ENCODE peak calls at places on chromosomes 3 and 15, in five cellular contexts. P is SK-N-SH, Q is AG10803, D is cardiac muscle cell, I is HFF-Myc. U is an unnamed sample.

GRCh38 chr3:186254676-186255665 is 107.1 kb downstream of the DGKG start:
- DNase-seq in P (no peak), Q (no peak), D (no peak), I (no peak), U (no peak)

GRCh38 chr3:39757312-39757711 is 52.1 kb upstream of the MYRIP start:
- DNase-seq in P (no peak), Q (no peak), D (no peak), I (no peak), U (no peak)

GRCh38 chr3:33360136-33360825 is 79.9 kb downstream of the UBP1 start:
- DNase-seq in P (no peak), Q (peak), D (no peak), I (no peak), U (no peak)

GRCh38 chr3:56452085-56452484 is 16.2 kb downstream of the ERC2 start:
- DNase-seq in P (no peak), Q (no peak), D (no peak), I (no peak), U (no peak)

GRCh38 chr3:108914774-108915641 is 38.7 kb downstream of the GUCA1C start:
- DNase-seq in P (peak), Q (peak), D (peak), I (peak), U (peak)

GRCh38 chr3:139309046-139309660 is 34.7 kb upstream of the MRPS22 start:
- DNase-seq in P (no peak), Q (no peak), D (no peak), I (peak), U (no peak)

GRCh38 chr3:171320721-171321120 is 139.5 kb downstream of the TNIK start:
- DNase-seq in P (no peak), Q (peak), D (peak), I (no peak), U (peak)

GRCh38 chr3:9747267-9747666 is 2.5 kb upstream of the OGG1 start:
- DNase-seq in P (no peak), Q (peak), D (no peak), I (no peak), U (no peak)

GRCh38 chr15:75036269-75036668 is 12.9 kb downstream of the PPCDC start:
- DNase-seq in P (no peak), Q (peak), D (no peak), I (no peak), U (no peak)

GRCh38 chr3:71504250-71505036 is 79.1 kb downstream of the FOXP1 start:
- DNase-seq in P (no peak), Q (peak), D (no peak), I (peak), U (no peak)

GRCh38 chr3:123155471-123156011 is 46.2 kb upstream of the SEC22A start:
- DNase-seq in P (no peak), Q (no peak), D (no peak), I (no peak), U (no peak)

GRCh38 chr15:44595246-44595645 is 58.3 kb downstream of the EIF3J start:
- DNase-seq in P (no peak), Q (no peak), D (no peak), I (no peak), U (no peak)

GRCh38 chr15:77034620-77035467 is 36.1 kb downstream of the TSPAN3 start:
- DNase-seq in P (peak), Q (peak), D (no peak), I (no peak), U (peak)

GRCh38 chr15:41883484-41883825 is 10.4 kb downstream of the SPTBN5 start:
- DNase-seq in P (no peak), Q (no peak), D (no peak), I (no peak), U (no peak)

GRCh38 chr3:175075269-175075668 is 216.1 kb downstream of the NAALADL2 start:
- DNase-seq in P (no peak), Q (peak), D (no peak), I (no peak), U (no peak)

GRCh38 chr3:130761730-130762311 is 15.2 kb upstream of the PIK3R4 start:
- DNase-seq in P (no peak), Q (no peak), D (no peak), I (no peak), U (no peak)

GRCh38 chr15:50358805-50359204 is 3.8 kb upstream of the GABPB1 start:
- DNase-seq in P (peak), Q (peak), D (peak), I (no peak), U (peak)

GRCh38 chr3:124918524-124918923 is 16.0 kb downstream of the MUC13 start:
- DNase-seq in P (no peak), Q (no peak), D (no peak), I (no peak), U (no peak)

GRCh38 chr3:50639055-50639494 is 22.1 kb downstream of the MAPKAPK3 start:
- DNase-seq in P (no peak), Q (peak), D (no peak), I (no peak), U (no peak)

GRCh38 chr3:157532529-157533297 is 29.5 kb upstream of the VEPH1 start:
- DNase-seq in P (peak), Q (peak), D (peak), I (peak), U (no peak)

GRCh38 chr3:38834110-38834509 is 18.1 kb upstream of the SCN10A start:
- DNase-seq in P (no peak), Q (peak), D (peak), I (peak), U (no peak)

GRCh38 chr3:195796795-195797194 is 14.9 kb downstream of the MUC4 start:
- DNase-seq in P (no peak), Q (no peak), D (no peak), I (no peak), U (no peak)

DNA sequence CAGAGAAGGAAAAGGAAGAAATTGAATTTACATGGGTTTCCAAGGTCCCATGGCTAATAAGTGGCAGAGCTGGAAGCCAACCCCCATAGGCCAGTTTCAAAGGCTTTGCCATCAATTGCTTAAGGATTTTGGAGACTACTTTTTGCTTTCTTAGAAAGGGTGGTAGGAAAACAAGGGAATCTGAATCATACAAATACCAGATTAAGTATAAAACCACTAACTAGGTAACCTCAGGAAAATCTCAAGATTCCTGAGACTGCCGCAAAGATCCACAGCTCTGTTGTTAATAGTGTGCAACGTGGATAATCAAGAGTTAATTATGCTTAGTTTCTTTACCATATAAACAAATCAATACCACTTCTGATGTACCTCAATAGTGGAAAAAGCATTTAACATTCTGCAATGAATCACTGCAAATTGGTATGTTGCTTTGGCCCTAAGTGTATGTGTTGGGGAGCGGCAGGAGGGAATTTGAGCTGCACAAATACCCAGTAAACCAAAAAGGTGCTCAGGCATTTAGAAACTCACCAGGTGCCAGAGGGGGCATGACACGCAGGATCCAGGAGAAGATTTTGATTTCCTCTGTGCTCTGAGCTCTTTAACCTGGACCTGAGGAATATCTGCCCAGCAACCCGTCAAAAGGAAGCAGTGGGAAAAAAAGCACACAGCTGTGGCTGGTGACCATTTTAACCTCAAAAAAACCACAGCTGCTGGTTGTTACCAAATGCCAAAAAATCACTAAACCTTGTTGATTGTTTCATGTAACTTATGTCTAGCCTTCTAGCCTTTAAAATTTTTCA is 22.0 kb downstream of the AADAC start:
- DNase-seq in P (no peak), Q (peak), D (no peak), I (peak), U (no peak)
- TF ChIP-seq CTCF in P (no peak), Q (no peak), D (no peak), I (no peak), U (no peak)

DNA sequence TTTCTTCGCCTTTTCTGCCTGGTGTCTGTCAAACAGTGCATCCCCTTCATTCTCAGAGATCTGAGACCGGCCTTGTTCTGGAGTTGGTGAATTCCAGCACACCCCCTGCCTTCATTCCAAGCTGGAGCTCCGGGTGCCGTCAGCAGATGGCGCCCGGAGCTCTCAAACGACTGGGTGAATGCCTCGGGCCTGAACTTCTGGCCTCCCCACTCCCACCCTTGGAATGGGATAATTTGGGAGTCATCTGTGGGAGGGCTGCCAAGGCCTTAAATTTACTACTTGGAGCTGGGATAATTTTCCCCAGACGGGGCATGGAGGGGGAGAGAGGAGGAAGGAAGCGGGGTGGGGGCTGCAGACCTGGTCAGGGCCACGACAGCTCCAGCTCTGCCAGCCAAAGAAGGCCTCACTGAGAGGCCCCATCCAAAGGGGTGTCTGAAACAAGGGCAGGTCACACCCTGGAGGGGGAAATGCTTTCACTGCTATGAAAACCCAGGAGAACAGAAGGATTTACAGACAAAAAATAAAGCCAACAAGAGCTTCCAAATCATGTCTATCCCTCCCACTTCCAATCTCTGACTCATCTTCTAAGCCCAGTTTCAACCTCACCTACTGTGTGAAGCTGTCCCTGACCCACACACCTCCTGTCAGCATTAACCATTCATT is 187.9 kb downstream of the OPA1 start:
- DNase-seq in P (peak), Q (peak), D (peak), I (peak), U (peak)
- TF ChIP-seq CTCF in P (peak), Q (peak), D (peak), I (peak), U (peak)

GRCh38 chr3:13353936-13354542 is 66.1 kb downstream of the NUP210 start:
- DNase-seq in P (peak), Q (no peak), D (peak), I (no peak), U (no peak)
- TF ChIP-seq CTCF in P (peak), Q (peak), D (peak), I (peak), U (no peak)

DNA sequence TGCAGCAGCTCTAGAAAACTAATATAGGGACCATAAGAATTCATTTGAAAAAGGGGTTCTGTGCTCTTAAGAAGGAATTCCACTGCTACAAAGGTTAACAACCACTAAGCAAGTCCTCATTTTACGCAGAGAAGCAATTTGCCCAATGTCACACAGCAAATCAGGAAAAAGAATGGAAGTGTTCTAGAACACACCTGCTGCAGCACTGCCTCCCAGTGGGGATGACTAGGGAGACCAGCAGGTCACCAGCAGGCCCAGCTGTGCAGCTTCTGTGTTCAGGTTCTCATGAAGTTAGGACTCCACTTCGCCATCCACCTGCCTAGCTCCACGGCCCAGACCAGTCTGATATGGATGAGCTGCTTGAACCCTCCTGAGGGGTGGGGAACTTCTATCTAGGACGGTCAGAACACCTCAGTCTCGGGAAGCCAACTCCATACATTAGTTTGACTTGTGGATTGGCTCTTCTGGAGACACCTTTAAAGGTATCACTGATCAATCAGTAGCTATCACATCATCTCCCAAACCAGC is 18.6 kb downstream of the POMGNT2 start:
- DNase-seq in P (no peak), Q (peak), D (no peak), I (no peak), U (no peak)
- TF ChIP-seq CTCF in P (no peak), Q (peak), D (peak), I (no peak), U (no peak)

GRCh38 chr15:69532066-69532465 is 79.4 kb downstream of the RPLP1 start:
- DNase-seq in P (no peak), Q (no peak), D (no peak), I (no peak), U (no peak)
- TF ChIP-seq CTCF in P (no peak), Q (no peak), D (no peak), I (no peak), U (no peak)

U was measured in testis.